ENCODE peak calls at places on chromosome 15, in seven cellular contexts. V, U, J, M, H, D and K are unnamed samples.

GRCh38 chr15:90749754-90750153 is 32.6 kb downstream of the BLM start:
- DNase-seq in U (no peak), M (no peak), D (no peak), H (no peak), J (no peak), V (no peak), K (no peak)

GRCh38 chr15:49915822-49916221 is 203.2 kb downstream of the ATP8B4 start:
- DNase-seq in D (no peak), M (no peak), U (no peak), J (no peak), V (no peak), H (no peak), K (no peak)

GRCh38 chr15:93189562-93189961 is 100.6 kb upstream of the RGMA start:
- DNase-seq in V (no peak), J (peak; percentile 56), M (no peak), D (no peak), U (no peak), H (no peak), K (peak; percentile 84)

GRCh38 chr15:27545494-27546255 is 553.4 kb downstream of the OCA2 start:
- DNase-seq in H (peak; percentile 31), V (no peak), U (peak; percentile 17), D (no peak), J (no peak), M (no peak), K (no peak)

GRCh38 chr15:57334257-57334656 is 42.0 kb upstream of the CGNL1 start:
- DNase-seq in U (peak; percentile 68), J (no peak), M (no peak), V (no peak), H (no peak), D (no peak), K (no peak)

GRCh38 chr15:39605146-39605545 is 24.3 kb downstream of the THBS1 start:
- DNase-seq in H (no peak), D (no peak), M (no peak), U (no peak), J (no peak), V (no peak), K (no peak)

GRCh38 chr15:36347272-36347864 is 232.1 kb upstream of the CDIN1 start:
- DNase-seq in J (no peak), V (no peak), U (no peak), H (no peak), M (no peak), D (no peak), K (no peak)

GRCh38 chr15:58285212-58285920 is 146.4 kb upstream of the LIPC start:
- DNase-seq in H (no peak), D (no peak), V (no peak), M (no peak), J (no peak), U (no peak), K (no peak)

GRCh38 chr15:29952245-29952644 is 130.0 kb upstream of the TJP1 start:
- DNase-seq in H (no peak), M (peak; percentile 17), U (no peak), J (peak; percentile 40), V (no peak), D (no peak), K (no peak)
- H3K27ac ChIP-seq in H (no peak overlapping the region), M (no peak overlapping the region), U (no peak overlapping the region), J (no peak overlapping the region), V (no peak overlapping the region), D (no peak overlapping the region), K (no peak overlapping the region)

GRCh38 chr15:63510548-63510940 is 6.2 kb downstream of the USP3 start:
- DNase-seq in U (no peak), V (no peak), M (no peak), J (no peak), H (no peak), D (no peak), K (no peak)

GRCh38 chr15:63509933-63510547 is 5.6 kb downstream of the USP3 start:
- DNase-seq in M (no peak), D (no peak), V (no peak), H (no peak), U (no peak), J (no peak), K (no peak)

GRCh38 chr15:63513271-63513670 is 8.9 kb downstream of the USP3 start:
- DNase-seq in D (no peak), H (no peak), V (no peak), M (no peak), U (no peak), J (no peak), K (no peak)

GRCh38 chr15:63513728-63514127 is 9.3 kb downstream of the USP3 start:
- DNase-seq in J (no peak), H (no peak), U (no peak), D (no peak), V (no peak), M (no peak), K (no peak)

GRCh38 chr15:63512148-63512547 is 7.8 kb downstream of the USP3 start:
- DNase-seq in U (no peak), D (no peak), J (no peak), M (no peak), V (no peak), H (no peak), K (no peak)
- H3K4me1 ChIP-seq in U (peaks cover 50% of the 10 kb centered on the region), D (peaks cover 54% of the 10 kb centered on the region), J (peaks cover 33% of the 10 kb centered on the region), M (peaks cover 87% of the 10 kb centered on the region), V (peaks cover 91% of the 10 kb centered on the region), H (peaks cover 7% of the 10 kb centered on the region), K (no peaks in the 10 kb centered on the region)

GRCh38 chr15:29568840-29569532 is 253.3 kb downstream of the TJP1 start:
- DNase-seq in D (no peak), H (peak; percentile 36), J (peak; percentile 60), U (no peak), V (no peak), M (peak; percentile 81), K (no peak)
- H3K4me3 ChIP-seq in D (no peak overlapping the region), H (no peak overlapping the region), J (peak overlapping the region; percentile 75), U (no peak overlapping the region), V (no peak overlapping the region), M (no peak overlapping the region), K (no peak overlapping the region)

GRCh38 chr15:71312194-71312708 is 197.0 kb downstream of the THSD4 start:
- DNase-seq in U (no peak), H (no peak), M (no peak), V (no peak), D (no peak), J (peak; percentile 63), K (no peak)
- H3K27ac ChIP-seq in U (no peak overlapping the region), H (no peak overlapping the region), M (no peak overlapping the region), V (no peak overlapping the region), D (no peak overlapping the region), J (no peak overlapping the region), K (no peak overlapping the region)

DNA sequence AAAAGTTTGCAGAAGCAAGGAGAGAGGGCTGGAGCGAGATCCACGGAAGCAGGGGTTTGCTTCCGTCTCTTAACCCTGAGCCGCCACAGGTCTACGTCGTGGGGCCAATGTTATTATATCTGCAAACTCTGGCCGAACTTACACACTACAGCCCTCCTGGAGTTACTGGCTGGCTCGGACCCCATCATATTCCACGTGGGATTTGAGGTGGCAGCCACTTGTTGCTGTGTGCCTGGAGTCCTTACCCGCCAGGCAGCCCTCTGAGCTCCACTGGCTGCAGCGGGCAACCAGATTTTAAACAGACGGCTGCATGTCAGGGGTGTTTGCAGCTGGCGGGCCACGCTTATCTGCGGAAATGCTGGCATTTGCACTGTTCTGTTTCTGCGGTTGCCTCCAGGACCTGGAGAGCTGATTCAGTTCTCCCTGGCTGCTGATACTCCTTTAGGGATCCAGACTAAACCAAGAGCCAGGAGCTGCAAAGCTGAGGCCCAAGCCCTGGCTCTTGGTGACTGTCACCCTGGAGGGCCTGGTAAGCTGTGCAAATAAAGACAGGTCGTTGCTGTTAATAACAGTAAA is 34.7 kb downstream of the TM2D3 start:
- DNase-seq in U (no peak), V (no peak), D (no peak), H (no peak), J (no peak), M (no peak), K (no peak)
- H3K4me1 ChIP-seq in U (peaks cover 21% of the 10 kb centered on the region), V (peaks cover 7% of the 10 kb centered on the region), D (peaks cover 24% of the 10 kb centered on the region), H (peaks cover 6% of the 10 kb centered on the region), J (peaks cover 24% of the 10 kb centered on the region), M (peaks cover 27% of the 10 kb centered on the region), K (peaks cover 40% of the 10 kb centered on the region)

GRCh38 chr15:32717290-32718081 is at the start of gene GREM1:
- DNase-seq in J (peak; percentile 90), V (no peak), U (no peak), H (no peak), M (peak; percentile 23), D (no peak), K (peak; percentile 78)
- H3K4me3 ChIP-seq in J (peak within 1 kb of the TSS; percentile 45), V (no peak within 1 kb of the TSS), U (no peak within 1 kb of the TSS), H (peak within 1 kb of the TSS; percentile 32), M (no peak within 1 kb of the TSS), D (peak within 1 kb of the TSS; percentile 58), K (peak within 1 kb of the TSS; percentile 77)

GRCh38 chr15:85489773-85490493 is 109.5 kb downstream of the AKAP13 start:
- DNase-seq in J (no peak), U (no peak), D (no peak), V (no peak), M (no peak), H (no peak), K (no peak)

GRCh38 chr15:85494035-85494793 is 113.8 kb downstream of the AKAP13 start:
- DNase-seq in J (peak; percentile 32), D (no peak), V (no peak), H (no peak), U (no peak), M (no peak), K (no peak)

GRCh38 chr15:85488997-85489396 is 108.6 kb downstream of the AKAP13 start:
- DNase-seq in V (no peak), U (no peak), M (no peak), J (no peak), D (no peak), H (no peak), K (no peak)

GRCh38 chr15:85493258-85493657 is 112.9 kb downstream of the AKAP13 start:
- DNase-seq in J (no peak), U (no peak), V (no peak), M (no peak), D (no peak), H (no peak), K (no peak)

DNA sequence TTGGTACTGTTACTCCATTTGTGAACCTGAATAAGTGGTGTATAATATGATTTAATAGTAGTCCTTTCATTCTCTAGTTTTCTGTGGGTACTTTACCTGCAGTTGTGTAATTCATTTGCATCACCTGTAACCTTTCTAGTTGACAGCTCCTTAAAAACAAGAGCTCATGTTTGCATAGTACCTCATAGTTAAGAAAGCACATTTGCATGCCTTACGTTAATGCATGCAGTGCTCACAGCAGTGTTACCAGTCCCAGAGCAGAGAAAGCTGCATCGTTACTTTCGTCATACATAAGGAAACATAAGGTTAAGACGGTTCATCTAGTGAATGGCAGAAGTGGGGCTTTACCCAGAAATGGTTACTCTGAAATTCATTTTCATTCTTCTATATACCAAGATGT is 111.3 kb downstream of the AKAP13 start:
- DNase-seq in M (no peak), V (no peak), U (no peak), H (no peak), D (no peak), J (no peak), K (no peak)
- H3K27ac ChIP-seq in M (no peak overlapping the region), V (no peak overlapping the region), U (no peak overlapping the region), H (no peak overlapping the region), D (no peak overlapping the region), J (no peak overlapping the region), K (no peak overlapping the region)

DNA sequence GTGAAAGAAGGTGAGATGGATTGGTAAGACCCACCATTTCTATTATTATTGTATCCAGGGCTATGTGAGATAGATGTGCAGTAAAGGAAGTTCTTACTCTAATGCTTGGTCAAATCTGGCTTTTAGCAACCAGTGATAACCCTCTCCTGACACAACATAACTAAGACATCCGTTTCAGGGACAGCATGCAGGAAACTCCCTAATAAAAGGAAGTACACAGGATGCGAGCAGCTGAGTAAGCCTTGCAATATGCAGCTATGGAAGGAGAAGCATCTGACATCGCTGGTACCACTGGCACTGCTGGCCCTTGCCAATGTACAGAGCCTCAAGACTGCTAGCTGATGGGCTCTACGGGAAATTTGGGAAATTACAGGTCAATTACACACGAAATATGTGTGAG is 662.3 kb downstream of the NR2F2 start:
- DNase-seq in V (no peak), D (no peak), J (no peak), U (no peak), M (no peak), H (no peak), K (no peak)
- H3K4me1 ChIP-seq in V (no peaks in the 10 kb centered on the region), D (no peaks in the 10 kb centered on the region), J (no peaks in the 10 kb centered on the region), U (no peaks in the 10 kb centered on the region), M (no peaks in the 10 kb centered on the region), H (no peaks in the 10 kb centered on the region), K (no peaks in the 10 kb centered on the region)